ENCODE peak calls at places on chromosomes 13 and 19, in four cellular contexts. B is mucosa of descending colon, Y is mesendoderm, J is BJ. W is an unnamed sample.

GRCh38 chr13:66563076-66563475 is 667.1 kb downstream of the PCDH9 start:
- DNase-seq in B (no peak), Y (peak), J (no peak), W (no peak)

GRCh38 chr13:61563645-61564044 is 148.0 kb upstream of the PCDH20 start:
- DNase-seq in B (no peak), Y (no peak), J (no peak), W (no peak)

GRCh38 chr13:30576528-30576927 is 41.2 kb upstream of the USPL1 start:
- DNase-seq in B (no peak), Y (no peak), J (no peak), W (peak)

GRCh38 chr19:46180701-46181385 is 32.8 kb downstream of the IGFL2 start:
- DNase-seq in B (no peak), Y (no peak), J (no peak), W (no peak)

GRCh38 chr13:79457948-79458347 is 23.0 kb upstream of the NDFIP2 start:
- DNase-seq in B (no peak), Y (peak), J (peak), W (no peak)

GRCh38 chr13:97490702-97491307 is 56.8 kb downstream of the RAP2A start:
- DNase-seq in B (no peak), Y (no peak), J (no peak), W (no peak)

GRCh38 chr13:20127563-20128458 is 33.0 kb downstream of the GJA3 start:
- DNase-seq in B (peak), Y (peak), J (no peak), W (no peak)

GRCh38 chr19:38266981-38267597 is 2.7 kb downstream of the SPINT2 start:
- DNase-seq in B (peak), Y (peak), J (no peak), W (no peak)

GRCh38 chr13:97321616-97322321 is 99.6 kb downstream of the MBNL2 start:
- DNase-seq in B (no peak), Y (no peak), J (no peak), W (no peak)

GRCh38 chr13:97328222-97328790 is 105.7 kb upstream of the RAP2A start:
- DNase-seq in B (no peak), Y (peak), J (peak), W (no peak)

GRCh38 chr19:6663236-6664187 is 6.4 kb downstream of the TNFSF14 start:
- DNase-seq in B (no peak), Y (no peak), J (no peak), W (no peak)

GRCh38 chr13:29756506-29756905 is 93.9 kb downstream of the UBL3 start:
- DNase-seq in B (no peak), Y (no peak), J (no peak), W (no peak)

GRCh38 chr13:26664942-26665341 is 95.6 kb downstream of the GPR12 start:
- DNase-seq in B (no peak), Y (no peak), J (no peak), W (no peak)

GRCh38 chr19:53577968-53578367 is 40.0 kb downstream of the ZNF331 start:
- DNase-seq in B (no peak), Y (no peak), J (no peak), W (no peak)

GRCh38 chr13:37995052-37995451 is 125.5 kb upstream of the TRPC4 start:
- DNase-seq in B (no peak), Y (peak), J (peak), W (no peak)

GRCh38 chr19:19778666-19779065 is 42.9 kb downstream of the ZNF506 start:
- DNase-seq in B (no peak), Y (no peak), J (no peak), W (no peak)

GRCh38 chr19:46839752-46840151 is 10.9 kb downstream of the AP2S1 start:
- DNase-seq in B (peak), Y (no peak), J (no peak), W (no peak)

GRCh38 chr19:3818479-3818878 is 32.3 kb upstream of the MATK start:
- DNase-seq in B (no peak), Y (no peak), J (peak), W (no peak)

GRCh38 chr19:45103625-45104319 is 10.8 kb downstream of the PPP1R37 start:
- DNase-seq in B (no peak), Y (peak), J (no peak), W (no peak)
- H3K4me3 ChIP-seq in B (no peak), Y (no peak), J (no peak), W (no peak)

GRCh38 chr13:27790523-27790922 is 1.8 kb upstream of the GSX1 start:
- DNase-seq in B (no peak), Y (no peak), J (no peak), W (no peak)
- H3K4me3 ChIP-seq in B (no peak), Y (no peak), J (no peak), W (no peak)

DNA sequence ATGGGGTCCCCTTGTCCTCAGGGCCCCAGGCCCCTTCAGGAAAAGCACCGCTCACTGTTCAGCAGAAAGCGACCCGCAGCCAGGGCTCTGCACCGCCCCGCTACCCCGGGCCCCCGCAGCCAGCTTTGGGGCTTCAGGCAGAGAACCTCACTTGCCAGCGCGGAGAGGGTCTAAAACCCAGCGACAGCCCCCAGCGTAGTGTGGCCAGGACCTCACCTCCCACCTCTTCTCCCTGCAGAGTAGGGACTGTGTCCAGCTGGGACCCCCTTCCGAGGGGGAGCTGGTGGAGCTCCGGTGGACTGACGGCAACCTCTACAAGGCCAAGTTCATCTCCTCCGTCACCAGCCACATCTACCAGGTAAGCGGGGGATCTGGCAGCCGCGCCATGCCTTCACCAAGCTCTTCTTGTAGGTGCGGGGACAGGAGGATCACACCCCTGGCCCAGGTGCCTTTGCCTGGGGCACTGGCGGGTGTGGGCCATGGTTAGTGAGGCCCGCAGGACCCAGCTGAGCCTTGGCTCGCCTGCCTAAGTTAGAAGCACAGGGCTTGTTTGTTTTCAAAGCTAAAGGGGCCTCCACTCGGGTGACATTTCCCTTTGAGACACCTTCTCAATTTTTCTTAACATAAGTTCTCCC is 175.7 kb downstream of the KDM4B start:
- DNase-seq in B (peak), Y (no peak), J (no peak), W (no peak)
- H3K4me3 ChIP-seq in B (no peak), Y (no peak), J (no peak), W (no peak)

DNA sequence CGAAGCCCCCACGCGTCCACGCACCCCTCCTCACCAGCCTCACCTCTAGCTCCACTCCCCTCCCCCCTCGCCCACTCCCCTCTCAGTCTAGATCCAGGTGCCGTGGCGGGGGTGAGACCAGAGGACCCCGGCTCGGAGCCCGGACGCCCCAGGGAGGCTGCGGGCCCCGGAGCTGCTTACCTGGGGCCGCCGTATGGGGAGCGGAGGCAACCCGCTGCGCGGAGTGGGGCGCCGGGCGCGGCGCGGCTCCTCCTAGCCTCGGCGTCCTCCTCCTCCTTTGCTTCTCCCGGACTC is 353 bp downstream of the ENOX1 start:
- DNase-seq in B (no peak), Y (no peak), J (no peak), W (no peak)
- H3K4me3 ChIP-seq in B (no peak), Y (no peak), J (peak), W (peak)

GRCh38 chr13:113753171-113753570 is 5.9 kb upstream of the TMEM255B start:
- DNase-seq in B (no peak), Y (no peak), J (no peak), W (no peak)
- H3K4me3 ChIP-seq in B (no peak), Y (no peak), J (no peak), W (no peak)

DNA sequence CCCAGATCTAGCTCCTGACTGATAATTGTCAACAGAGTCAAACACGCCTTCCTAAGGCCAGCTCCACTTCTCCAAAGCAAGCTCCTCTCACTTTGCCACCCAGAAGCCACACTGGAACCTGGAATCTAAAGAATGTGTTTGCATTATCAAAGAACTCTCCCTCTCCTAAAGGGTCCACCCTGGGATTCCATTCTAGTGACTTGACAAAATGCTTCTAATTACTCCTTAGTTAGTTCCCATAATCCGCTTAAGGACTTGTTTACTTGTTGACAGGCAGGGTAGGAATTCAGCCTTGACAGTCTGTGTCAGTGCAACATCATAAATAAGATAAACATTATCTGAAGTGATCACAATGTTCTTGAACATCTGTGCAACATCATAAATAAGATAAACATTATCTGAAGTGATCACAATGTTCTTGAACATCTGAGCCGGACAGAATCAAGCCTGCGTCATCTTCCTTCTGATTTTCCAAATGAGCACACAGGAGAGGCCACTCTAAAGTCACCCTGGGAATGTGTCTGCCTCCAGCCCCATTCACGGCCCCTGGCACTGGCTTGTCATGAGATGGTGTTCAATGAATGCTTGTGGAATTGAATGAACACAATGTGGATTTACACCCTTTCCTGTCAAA is 512.1 kb downstream of the IRS2 start:
- DNase-seq in B (no peak), Y (peak), J (no peak), W (no peak)
- H3K4me3 ChIP-seq in B (no peak), Y (no peak), J (no peak), W (no peak)

DNA sequence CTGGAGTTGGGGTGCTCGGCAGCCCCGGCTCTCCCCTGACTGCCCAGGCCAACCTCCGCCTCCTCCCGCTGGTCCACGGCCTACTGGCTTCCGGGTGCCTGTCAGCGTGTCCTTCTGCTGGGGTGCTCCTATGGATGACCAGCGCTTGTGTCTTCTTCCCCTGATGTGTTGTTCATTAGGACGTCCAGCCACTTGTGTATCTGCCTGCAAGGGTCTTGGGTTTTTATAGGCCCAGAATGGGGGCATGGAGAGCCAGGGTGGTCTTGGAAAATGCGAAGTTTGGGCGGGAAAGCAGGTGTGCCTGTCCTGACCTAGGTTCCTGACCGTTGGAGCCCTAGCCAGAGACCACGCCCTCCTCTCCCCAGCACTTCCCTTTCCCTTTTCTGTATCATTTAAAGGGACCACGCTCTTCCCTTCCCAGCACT is 139.8 kb downstream of the SLITRK5 start:
- DNase-seq in B (peak), Y (no peak), J (no peak), W (no peak)
- H3K4me3 ChIP-seq in B (no peak), Y (no peak), J (no peak), W (no peak)